ENCODE peak calls at places on chromosome 1, in five cellular contexts. O is left cardiac atrium; M is fibroblast of the conjunctiva; W is stimulated activated CD8-positive, alpha-beta memory T cell treated with anti-CD3 and anti-CD28 coated beads, Interleukin-15, amount 100 ng/mL, for 24 hours; K is stimulated activated CD4-positive, alpha-beta T cell treated with anti-CD3 and anti-CD28 coated beads, Interleukin-15, amount 100 ng/mL, for 1 hour. S is an unnamed sample.

GRCh38 chr1:209364716-209365115 is 218.8 kb upstream of the CAMK1G start:
- DNase-seq in K (no peak), W (no peak), O (no peak), M (no peak), S (no peak)

GRCh38 chr1:110084226-110085078 is 14.0 kb upstream of the ALX3 start:
- DNase-seq in W (no peak), O (peak), K (no peak), M (no peak), S (no peak)

GRCh38 chr1:105664495-105664894 is 1392.0 kb upstream of the PRMT6 start:
- DNase-seq in O (no peak), K (no peak), W (no peak), M (no peak), S (no peak)

GRCh38 chr1:218837051-218837450 is 336.6 kb upstream of the LYPLAL1 start:
- DNase-seq in W (no peak), O (no peak), K (no peak), M (no peak), S (no peak)

GRCh38 chr1:226763741-226764264 is 24.7 kb upstream of the ITPKB start:
- DNase-seq in K (no peak), M (peak), O (no peak), W (no peak), S (peak)

GRCh38 chr1:234628099-234628498 is 18.1 kb upstream of the IRF2BP2 start:
- DNase-seq in M (no peak), W (no peak), K (no peak), O (no peak), S (no peak)

GRCh38 chr1:43431676-43432075 is 22.1 kb downstream of the HYI start:
- DNase-seq in O (no peak), W (no peak), M (no peak), K (no peak), S (no peak)

GRCh38 chr1:11054666-11055065 is 5.2 kb downstream of the SRM start:
- DNase-seq in K (no peak), W (no peak), M (no peak), O (no peak), S (no peak)

GRCh38 chr1:243529512-243529911 is 273.7 kb downstream of the SDCCAG8 start:
- DNase-seq in M (no peak), O (no peak), K (no peak), W (no peak), S (no peak)

GRCh38 chr1:160460214-160460642 is 59.9 kb downstream of the VANGL2 start:
- DNase-seq in K (no peak), O (no peak), W (no peak), M (no peak), S (no peak)

S was measured in brain pericyte.